ENCODE peak calls at places on chromosomes 7 and 10, in nine cellular contexts. G is A549, N is tibial nerve, R is upper lobe of left lung, A is stomach, I is ovary, C is H1, U is sigmoid colon, Z is HepG2. F is an unnamed sample.

GRCh38 chr10:114577133-114577532 is 80.9 kb downstream of the ABLIM1 start:
- DNase-seq in U (no peak), I (peak; percentile 31), C (no peak), G (peak; percentile 19), A (no peak), Z (no peak), R (no peak), N (peak; percentile 50), F (no peak)

GRCh38 chr7:98982686-98983085 is 104.4 kb downstream of the TRRAP start:
- DNase-seq in U (no peak), I (no peak), Z (no peak), C (no peak), A (no peak), R (no peak), G (no peak), N (no peak), F (no peak)

GRCh38 chr7:78345293-78345692 is 546.7 kb downstream of the PHTF2 start:
- DNase-seq in C (no peak), A (no peak), I (no peak), N (no peak), U (no peak), R (peak; percentile 71), Z (no peak), G (no peak), F (no peak)

GRCh38 chr7:50146692-50147091 is 53.6 kb upstream of the ZPBP start:
- DNase-seq in C (no peak), N (no peak), R (no peak), U (no peak), I (no peak), Z (no peak), G (no peak), A (no peak), F (no peak)

GRCh38 chr7:129780257-129781127 is 169.0 kb downstream of the NRF1 start:
- DNase-seq in I (no peak), U (no peak), G (peak; percentile 90), Z (peak; percentile 72), N (no peak), A (peak; percentile 91), R (peak; percentile 95), C (peak; percentile 74), F (peak; percentile 91)

GRCh38 chr7:29877196-29877595 is 70.9 kb downstream of the WIPF3 start:
- DNase-seq in U (no peak), N (no peak), R (no peak), G (no peak), I (no peak), A (no peak), Z (peak; percentile 44), C (no peak), F (no peak)

GRCh38 chr10:13707156-13707881 is 120.6 kb downstream of the PRPF18 start:
- DNase-seq in G (peak; percentile 61), U (peak; percentile 93), R (peak; percentile 53), C (peak; percentile 62), Z (peak; percentile 11), A (peak; percentile 75), N (peak; percentile 75), I (peak; percentile 76), F (peak; percentile 75)

GRCh38 chr7:100051611-100052010 is 2.0 kb downstream of the ZSCAN21 start:
- DNase-seq in U (no peak), I (no peak), C (no peak), Z (peak; percentile 39), A (no peak), N (no peak), R (no peak), G (no peak), F (no peak)

GRCh38 chr7:38052786-38053185 is 125.3 kb upstream of the STARD3NL start:
- DNase-seq in U (no peak), C (no peak), G (no peak), N (no peak), Z (no peak), A (no peak), I (no peak), R (no peak), F (no peak)

GRCh38 chr7:47374538-47374937 is 207.4 kb downstream of the TNS3 start:
- DNase-seq in N (no peak), R (no peak), U (peak; percentile 20), G (no peak), I (no peak), Z (no peak), C (no peak), A (no peak), F (peak; percentile 5)

GRCh38 chr7:45221266-45221665 is 63.7 kb downstream of the RAMP3 start:
- DNase-seq in I (no peak), C (no peak), Z (no peak), N (no peak), U (no peak), A (no peak), R (no peak), G (no peak), F (no peak)

GRCh38 chr7:81833401-81833800 is 63.6 kb upstream of the HGF start:
- DNase-seq in R (no peak), N (no peak), G (no peak), C (no peak), A (no peak), Z (no peak), I (no peak), U (no peak), F (no peak)

GRCh38 chr10:132588301-132589013 is 50.9 kb downstream of the INPP5A start:
- DNase-seq in R (no peak), C (no peak), U (peak; percentile 78), Z (no peak), A (no peak), I (no peak), G (no peak), N (no peak), F (no peak)

GRCh38 chr10:55400075-55400474 is 599.0 kb upstream of the PCDH15 start:
- DNase-seq in U (no peak), R (no peak), I (no peak), C (no peak), N (no peak), G (no peak), A (no peak), Z (no peak), F (no peak)

GRCh38 chr7:89507034-89507433 is 647.2 kb upstream of the STEAP1 start:
- DNase-seq in A (no peak), C (no peak), G (no peak), I (no peak), R (no peak), N (no peak), Z (no peak), U (no peak), F (no peak)

GRCh38 chr7:89517815-89518214 is 636.5 kb upstream of the STEAP1 start:
- DNase-seq in N (no peak), A (no peak), Z (no peak), U (no peak), R (no peak), G (no peak), C (no peak), I (no peak), F (no peak)

GRCh38 chr7:89514970-89515369 is 639.3 kb upstream of the STEAP1 start:
- DNase-seq in Z (no peak), U (no peak), N (no peak), A (no peak), R (no peak), I (no peak), C (no peak), G (no peak), F (no peak)

DNA sequence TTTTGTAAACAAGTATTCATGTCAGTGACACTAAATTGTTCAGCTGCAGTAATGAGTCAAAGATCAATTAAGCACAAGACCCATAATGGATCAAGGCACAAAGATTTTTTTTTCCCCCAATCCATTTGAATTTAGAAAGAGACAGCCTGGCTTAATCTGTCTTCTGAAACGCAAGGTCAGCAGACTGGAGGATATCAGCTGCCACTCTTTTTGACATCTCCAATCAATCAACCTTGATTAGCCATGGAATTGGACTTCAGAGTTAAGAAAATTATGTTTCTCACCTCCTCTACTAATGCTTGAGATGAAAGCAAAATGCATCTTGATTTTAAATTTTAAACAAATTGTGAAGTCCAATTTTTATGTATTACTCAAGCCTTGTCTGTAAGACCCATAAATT is 642.4 kb upstream of the STEAP1 start:
- DNase-seq in I (no peak), Z (no peak), A (no peak), R (no peak), U (no peak), G (no peak), N (no peak), C (no peak), F (no peak)
- TF ChIP-seq EP300 in I (no peak), Z (no peak), A (no peak), R (no peak), U (no peak), G (no peak), N (no peak), C (no peak), F (no peak)

GRCh38 chr10:117137911-117138642 is at the start of gene VAX1:
- DNase-seq in A (no peak), N (no peak), Z (no peak), I (no peak), U (no peak), R (peak; percentile 79), G (peak; percentile 54), C (no peak), F (no peak)
- TF ChIP-seq EP300 in A (no peak), N (no peak), Z (no peak), I (no peak), U (no peak), R (no peak), G (no peak), C (no peak), F (no peak)

DNA sequence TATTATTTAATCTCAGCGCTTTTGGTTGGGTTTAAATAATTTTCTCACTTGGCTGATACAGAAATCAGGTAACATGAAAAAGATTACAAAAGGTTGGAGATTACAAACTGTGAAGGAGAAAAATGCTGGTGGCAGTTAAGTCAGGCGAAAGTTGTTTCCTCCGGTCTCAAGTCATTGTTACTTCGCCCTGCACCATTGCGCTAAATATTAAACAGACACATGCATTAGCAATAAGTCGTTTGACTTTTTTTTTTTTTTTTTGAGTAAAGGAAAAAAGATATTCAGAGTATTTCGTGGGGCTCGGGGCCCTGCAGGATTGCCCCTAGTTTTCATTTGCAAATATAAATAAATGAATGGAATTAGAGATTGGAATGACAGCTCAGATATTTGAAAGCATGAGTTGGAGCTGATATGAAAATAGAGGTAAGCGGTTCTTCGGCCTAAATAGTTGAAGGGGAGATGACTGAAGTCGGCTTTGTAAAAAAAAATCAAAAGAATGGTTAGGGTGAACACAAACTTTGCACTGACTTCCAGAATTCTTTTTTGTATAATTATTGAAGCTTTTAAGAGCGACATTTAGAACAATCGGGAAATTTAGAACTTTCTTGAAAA is 914 bp downstream of the SDHAF3 start:
- DNase-seq in I (no peak), G (no peak), U (no peak), A (no peak), Z (no peak), R (no peak), N (no peak), C (no peak), F (no peak)
- TF ChIP-seq EP300 in I (no peak), G (no peak), U (no peak), A (no peak), Z (no peak), R (no peak), N (no peak), C (no peak), F (no peak)

DNA sequence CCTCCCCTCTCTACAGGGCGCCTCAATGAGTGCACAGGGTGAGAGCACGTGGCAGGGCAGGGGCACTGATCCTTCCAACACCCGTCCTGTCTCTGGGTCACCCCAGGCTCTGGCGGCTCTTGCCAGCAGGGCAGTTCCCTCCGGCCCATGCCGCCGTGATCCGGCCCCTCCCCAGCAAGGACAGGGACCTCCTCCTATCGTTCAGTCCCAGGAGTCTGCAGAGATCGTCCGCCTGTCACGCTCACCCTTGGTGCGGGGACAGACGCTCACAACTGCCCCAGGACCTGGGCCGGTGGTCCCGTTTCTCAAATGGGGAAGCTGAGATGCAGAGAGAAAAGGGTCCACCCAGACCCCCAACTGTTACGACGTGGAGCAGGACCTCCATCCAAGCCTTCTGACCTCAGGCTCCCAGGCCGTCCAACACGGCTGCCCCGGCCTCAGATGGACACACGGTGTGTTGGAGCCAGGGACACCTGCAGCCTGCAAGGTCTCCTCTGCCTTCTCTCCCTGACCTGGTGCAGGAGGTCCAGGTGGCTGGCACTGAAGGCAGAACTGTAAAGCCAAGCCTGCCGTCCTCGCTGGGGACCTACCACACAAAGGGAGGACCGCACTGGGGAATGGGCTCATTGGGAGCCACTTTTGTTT is 248.9 kb downstream of the ELFN1 start:
- DNase-seq in U (no peak), I (no peak), N (no peak), A (no peak), G (no peak), C (no peak), R (peak; percentile 81), Z (no peak), F (no peak)
- TF ChIP-seq EP300 in U (no peak), I (no peak), N (no peak), A (no peak), G (no peak), C (no peak), R (no peak), Z (no peak), F (no peak)

F was measured in transverse colon.